ENCODE peak calls at places on chromosomes 11 and 22, in ten cellular contexts. L, D, M, Z, C, K, W, E, Y and S are unnamed samples.

GRCh38 chr11:126267650-126268049 is 1.0 kb downstream of the SRPRA start:
- DNase-seq in M (no peak), W (no peak), E (no peak), L (no peak), K (no peak), D (no peak), C (no peak), Z (no peak), Y (no peak), S (no peak)

GRCh38 chr11:66692871-66693331 is 15.2 kb upstream of the RBM4B start:
- DNase-seq in W (no peak), C (no peak), E (no peak), D (no peak), L (no peak), Y (no peak), K (no peak), Z (no peak), M (no peak), S (no peak)

GRCh38 chr11:95922099-95922498 is 1.8 kb downstream of the MTMR2 start:
- DNase-seq in Z (no peak), L (no peak), D (no peak), W (peak), Y (no peak), E (no peak), K (no peak), M (no peak), C (no peak), S (no peak)

GRCh38 chr11:10042699-10043098 is 251.3 kb downstream of the SBF2 start:
- DNase-seq in C (no peak), Y (no peak), L (no peak), Z (no peak), D (peak), W (peak), M (no peak), E (no peak), K (no peak), S (no peak)

GRCh38 chr11:114036156-114036811 is 23.2 kb upstream of the ZBTB16 start:
- DNase-seq in M (peak), Y (peak), K (peak), D (peak), L (peak), E (peak), C (no peak), Z (peak), W (peak), S (peak)

GRCh38 chr11:93547768-93548167 is 4.6 kb upstream of the SMCO4 start:
- DNase-seq in Z (no peak), D (no peak), M (no peak), C (no peak), W (no peak), K (no peak), Y (no peak), L (no peak), E (no peak), S (no peak)

GRCh38 chr11:24896118-24896835 is 399.4 kb downstream of the LUZP2 start:
- DNase-seq in C (no peak), W (no peak), L (peak), E (no peak), K (no peak), D (no peak), Y (no peak), M (no peak), Z (no peak), S (no peak)

GRCh38 chr11:15764948-15765347 is 591.4 kb downstream of the SOX6 start:
- DNase-seq in D (no peak), C (no peak), M (no peak), K (no peak), W (no peak), E (no peak), Z (no peak), L (no peak), Y (no peak), S (no peak)

GRCh38 chr11:72036687-72037086 is 38.0 kb downstream of the IL18BP start:
- DNase-seq in K (no peak), E (no peak), M (no peak), Y (no peak), W (no peak), Z (no peak), L (no peak), C (no peak), D (no peak), S (no peak)

DNA sequence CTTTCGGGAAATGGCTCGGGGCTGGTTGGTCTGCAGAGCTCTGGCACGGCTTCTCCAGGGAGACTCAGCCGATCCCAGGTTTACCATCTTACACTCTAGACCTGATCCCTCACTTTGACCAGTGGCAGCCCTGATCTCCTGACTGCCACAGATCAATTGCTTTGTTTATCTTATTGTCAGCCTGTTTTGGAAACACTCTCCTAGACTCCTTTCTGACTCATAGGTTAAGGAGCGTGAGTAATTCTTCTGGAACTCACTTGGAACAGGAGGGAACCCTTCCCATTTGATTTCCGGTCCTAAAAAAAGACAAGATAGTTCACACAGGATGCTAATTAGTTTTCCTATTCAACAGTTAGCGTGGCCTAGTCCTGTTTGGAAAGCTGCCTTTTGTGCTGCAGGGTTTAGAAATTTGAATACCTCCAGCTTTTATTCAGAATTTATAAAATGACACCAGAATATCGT is 16.0 kb upstream of the BMAL1 start:
- DNase-seq in W (peak), D (no peak), L (no peak), M (peak), Y (peak), E (peak), C (no peak), K (no peak), Z (no peak), S (no peak)
- H3K27ac ChIP-seq in W (peak), D (peak), L (no peak), M (peak), Y (peak), E (peak), C (no peak), K (peak), Z (peak), S (no peak)

GRCh38 chr22:26447594-26448329 is 18.7 kb downstream of the ASPHD2 start:
- DNase-seq in E (no peak), L (no peak), D (no peak), Z (no peak), Y (no peak), W (no peak), K (no peak), M (no peak), C (no peak), S (no peak)

GRCh38 chr22:26445577-26446275 is 16.7 kb downstream of the ASPHD2 start:
- DNase-seq in E (no peak), Y (no peak), D (no peak), W (no peak), L (no peak), Z (no peak), K (no peak), M (no peak), C (no peak), S (no peak)

GRCh38 chr22:26448334-26448733 is 19.3 kb downstream of the ASPHD2 start:
- DNase-seq in C (no peak), W (no peak), M (no peak), Z (no peak), E (no peak), K (no peak), L (no peak), D (no peak), Y (no peak), S (no peak)

GRCh38 chr22:26448941-26449340 is 19.9 kb downstream of the ASPHD2 start:
- DNase-seq in L (no peak), D (no peak), Y (no peak), E (no peak), K (no peak), Z (no peak), W (no peak), M (no peak), C (no peak), S (no peak)

DNA sequence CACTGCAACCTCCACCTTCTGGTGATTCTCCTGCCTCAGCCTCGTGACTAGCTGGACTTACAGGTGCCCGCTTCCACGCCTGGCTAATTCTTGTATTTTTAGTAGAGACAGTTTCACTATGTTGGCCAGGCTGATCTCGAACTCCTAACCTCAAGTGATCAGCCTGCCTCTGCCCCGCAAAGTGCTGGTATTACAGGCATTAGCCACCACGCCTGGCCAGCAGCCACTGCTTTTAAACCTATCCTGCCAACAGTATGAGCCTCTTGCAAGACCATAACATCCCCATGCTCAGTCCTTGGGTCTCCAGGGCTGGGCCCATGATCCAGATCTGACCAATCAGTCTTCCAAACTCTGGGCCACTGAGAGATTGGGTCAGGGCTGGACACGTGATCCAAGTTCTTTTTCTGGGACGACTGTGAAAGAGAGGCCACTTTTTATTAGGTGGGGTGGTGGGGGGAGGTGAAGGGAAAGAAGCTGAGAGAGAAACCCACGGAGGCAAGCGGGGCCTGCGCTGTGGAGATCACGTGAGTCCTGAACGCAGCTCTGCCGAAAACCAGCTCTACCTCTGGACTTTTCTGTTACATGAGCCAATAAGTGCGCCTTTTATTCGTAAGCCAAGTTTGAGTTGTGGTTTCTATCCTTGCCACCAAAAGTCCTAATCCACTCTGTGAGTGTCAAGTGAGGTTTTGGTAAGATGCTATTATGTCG is 17.9 kb downstream of the ASPHD2 start:
- DNase-seq in W (no peak), L (no peak), Z (no peak), E (no peak), Y (no peak), K (no peak), C (no peak), D (no peak), M (no peak), S (no peak)
- H3K27ac ChIP-seq in W (no peak), L (no peak), Z (no peak), E (no peak), Y (no peak), K (no peak), C (no peak), D (no peak), M (no peak), S (no peak)

DNA sequence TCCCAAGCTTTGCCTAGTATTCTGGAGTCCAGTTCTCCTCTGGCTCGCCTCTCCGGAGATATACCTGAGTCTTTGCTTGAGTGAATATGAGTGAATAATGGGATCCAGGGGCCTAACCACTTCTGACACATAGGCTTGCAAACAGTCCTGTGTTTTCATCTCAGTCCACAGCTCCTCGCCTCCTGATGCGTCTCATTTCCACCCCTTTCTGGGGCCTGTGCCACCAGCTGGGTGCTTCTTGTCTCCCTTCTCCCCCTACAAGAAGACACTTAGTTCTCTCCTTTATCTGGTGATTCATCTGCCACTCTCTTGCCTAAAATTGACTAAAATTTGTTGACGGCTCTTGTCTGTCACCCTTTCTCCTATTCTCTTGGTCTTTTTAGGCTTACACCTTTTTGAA is 44.6 kb downstream of the SFI1 start:
- DNase-seq in M (no peak), L (no peak), Y (no peak), Z (no peak), K (no peak), D (no peak), W (no peak), E (no peak), C (no peak), S (no peak)
- H3K27ac ChIP-seq in M (no peak), L (no peak), Y (no peak), Z (no peak), K (no peak), D (no peak), W (no peak), E (no peak), C (no peak), S (no peak)

GRCh38 chr11:129620705-129621104 is 194.9 kb upstream of the TMEM45B start:
- DNase-seq in Y (no peak), M (peak), C (no peak), Z (no peak), D (peak), K (no peak), W (peak), E (no peak), L (no peak), S (no peak)
- H3K27ac ChIP-seq in Y (no peak), M (peak), C (no peak), Z (no peak), D (no peak), K (no peak), W (no peak), E (no peak), L (no peak), S (no peak)

GRCh38 chr22:42313804-42314581 is 43.5 kb upstream of the TCF20 start:
- DNase-seq in C (no peak), M (peak), K (no peak), L (no peak), D (no peak), W (peak), Y (peak), Z (no peak), E (peak), S (peak)
- H3K27ac ChIP-seq in C (no peak), M (peak), K (no peak), L (no peak), D (no peak), W (peak), Y (no peak), Z (no peak), E (peak), S (no peak)

GRCh38 chr11:60870733-60871377 is 3.5 kb downstream of the ZP1 start:
- DNase-seq in L (no peak), Z (no peak), W (no peak), Y (no peak), D (no peak), M (no peak), C (no peak), E (no peak), K (no peak), S (no peak)
- H3K27ac ChIP-seq in L (no peak), Z (peak), W (no peak), Y (no peak), D (no peak), M (no peak), C (no peak), E (no peak), K (no peak), S (no peak)

DNA sequence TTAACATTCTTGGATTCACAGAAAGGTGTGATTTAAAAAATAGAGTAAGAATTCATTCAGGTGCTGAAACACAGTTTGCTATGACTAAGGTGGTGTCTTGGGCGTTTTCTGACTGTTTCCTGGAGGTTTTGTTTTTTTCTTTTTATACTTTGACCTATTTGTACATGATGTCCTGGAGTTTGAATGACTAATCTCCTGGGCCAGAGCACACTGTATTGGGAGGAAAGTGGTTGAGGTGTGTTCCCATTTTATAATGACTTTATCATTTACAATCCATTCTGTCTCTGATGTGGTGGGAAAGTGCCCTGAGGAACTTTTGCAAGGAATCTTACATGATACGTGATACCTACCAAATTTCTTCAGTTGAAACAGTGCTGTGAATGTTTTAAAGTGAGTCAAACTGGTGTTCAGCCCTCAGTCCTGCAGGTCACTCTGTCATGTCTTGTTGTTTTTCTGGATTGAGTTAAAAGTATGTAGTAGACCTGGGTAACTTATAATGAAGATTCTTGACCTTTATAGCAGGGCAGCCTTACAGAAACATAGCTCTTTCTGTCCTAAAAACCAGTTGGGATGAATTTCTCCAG is 80.8 kb downstream of the TNRC6B start:
- DNase-seq in Z (no peak), C (no peak), M (peak), W (peak), Y (peak), L (no peak), E (peak), D (no peak), K (no peak), S (no peak)
- H3K27ac ChIP-seq in Z (peak), C (no peak), M (peak), W (peak), Y (no peak), L (no peak), E (peak), D (no peak), K (peak), S (no peak)

GRCh38 chr22:42648368-42649260 is 578 bp downstream of the CYB5R3 start:
- DNase-seq in Z (peak), W (peak), E (peak), C (no peak), M (peak), D (peak), Y (no peak), K (no peak), L (peak), S (peak)

GRCh38 chr22:42646569-42647525 is 2.3 kb downstream of the CYB5R3 start:
- DNase-seq in C (no peak), K (no peak), Z (no peak), L (no peak), D (peak), Y (no peak), E (no peak), M (no peak), W (no peak), S (no peak)

GRCh38 chr22:42645938-42646568 is 3.1 kb downstream of the CYB5R3 start:
- DNase-seq in D (peak), C (no peak), Z (no peak), Y (no peak), L (no peak), M (no peak), W (no peak), E (no peak), K (no peak), S (no peak)

GRCh38 chr22:42649261-42650056 is at the start of gene CYB5R3:
- DNase-seq in D (peak), K (peak), W (peak), Y (peak), E (peak), L (peak), M (peak), Z (peak), C (no peak), S (peak)

GRCh38 chr22:42648017-42648367 is 1.2 kb downstream of the CYB5R3 start:
- DNase-seq in C (no peak), Z (no peak), K (no peak), L (no peak), D (no peak), E (no peak), W (no peak), M (no peak), Y (no peak), S (no peak)
- H3K27ac ChIP-seq in C (no peak), Z (peak), K (peak), L (no peak), D (no peak), E (peak), W (no peak), M (peak), Y (peak), S (peak)